ENCODE peak calls at places on chromosomes 16 and 17, in nine cellular contexts. S is activated CD4-positive, alpha-beta T cell treated with anti-CD3 and anti-CD28 coated beads, Interleukin-2, amount 10 ng/mL, durations not matched to agents 7 days and 5 days; U is lower leg skin; L is AG04449; N is GM18507; V is NCI-H146; Q is HEK293T; A is psoas muscle; O is stimulated activated CD4-positive, alpha-beta T cell treated with anti-CD3 and anti-CD28 coated beads, Interleukin-15, amount 100 ng/mL, for 1 hour. M is an unnamed sample.

GRCh38 chr17:69609495-69610315 is 195.2 kb downstream of the MAP2K6 start:
- DNase-seq in A (no peak), U (no peak), S (no peak), L (no peak), O (no peak), N (no peak), Q (peak), V (no peak), M (peak)

GRCh38 chr17:80992077-80992947 is 671 bp downstream of the CHMP6 start:
- DNase-seq in S (no peak), Q (no peak), L (no peak), O (no peak), N (no peak), U (peak), A (no peak), V (no peak), M (peak)

GRCh38 chr16:23145608-23146007 is 3.6 kb downstream of the USP31 start:
- DNase-seq in S (no peak), Q (no peak), O (no peak), A (no peak), V (no peak), U (no peak), L (no peak), N (no peak), M (no peak)

GRCh38 chr17:1229354-1229890 is 40.8 kb upstream of the BHLHA9 start:
- DNase-seq in Q (peak), S (peak), L (no peak), A (peak), U (peak), V (peak), O (no peak), N (peak), M (peak)

GRCh38 chr16:68356249-68356918 is 45.6 kb downstream of the PRMT7 start:
- DNase-seq in A (no peak), N (peak), S (peak), Q (no peak), L (no peak), V (no peak), U (no peak), O (peak), M (no peak)

GRCh38 chr17:28675980-28676379 is 14.0 kb downstream of the SUPT6H start:
- DNase-seq in S (peak), L (no peak), Q (no peak), U (peak), O (no peak), V (no peak), N (no peak), A (no peak), M (no peak)

GRCh38 chr16:22161999-22162657 is at the start of gene SDR42E2:
- DNase-seq in Q (peak), A (no peak), V (peak), N (no peak), U (no peak), O (no peak), L (no peak), S (peak), M (no peak)

GRCh38 chr17:40931311-40931710 is 6.1 kb downstream of the KRT23 start:
- DNase-seq in S (no peak), N (no peak), O (no peak), V (no peak), L (no peak), Q (no peak), A (no peak), U (no peak), M (no peak)

GRCh38 chr16:75254359-75254837 is 3.0 kb upstream of the BCAR1 start:
- DNase-seq in S (no peak), O (no peak), U (peak), N (no peak), L (no peak), V (no peak), A (peak), Q (no peak), M (peak)

GRCh38 chr17:7226721-7227710 is 7.3 kb downstream of the ACADVL start:
- DNase-seq in L (no peak), S (no peak), Q (no peak), V (no peak), A (peak), U (no peak), O (no peak), N (no peak), M (no peak)

GRCh38 chr17:70190959-70191805 is 21.9 kb downstream of the KCNJ2 start:
- DNase-seq in O (no peak), U (no peak), V (no peak), L (no peak), S (no peak), Q (peak), A (no peak), N (no peak), M (no peak)

GRCh38 chr17:32483451-32484019 is 3.3 kb upstream of the CDK5R1 start:
- DNase-seq in L (no peak), O (no peak), A (peak), S (peak), Q (peak), U (no peak), V (peak), N (no peak), M (peak)

GRCh38 chr16:67959520-67959919 is 8.9 kb downstream of the SLC12A4 start:
- DNase-seq in O (no peak), V (no peak), A (peak), L (no peak), Q (no peak), S (no peak), N (no peak), U (no peak), M (peak)

GRCh38 chr16:67641779-67642708 is 2.9 kb upstream of the CARMIL2 start:
- DNase-seq in Q (no peak), O (no peak), L (no peak), S (no peak), U (no peak), N (no peak), A (peak), V (no peak), M (peak)

M was measured in AG08396.